ENCODE peak calls at places on chromosome 20, in four cellular contexts. K is GM23248, Y is IMR-90, C is HCT116. J is an unnamed sample.

GRCh38 chr20:44016525-44016924 is 101.9 kb downstream of the TOX2 start:
- DNase-seq in K (no peak), C (no peak), Y (no peak), J (no peak)

GRCh38 chr20:22560817-22561216 is 23.6 kb downstream of the FOXA2 start:
- DNase-seq in K (no peak), C (no peak), Y (no peak), J (no peak)

GRCh38 chr20:8901237-8902025 is 167.5 kb upstream of the PLCB4 start:
- DNase-seq in K (peak; percentile 20), C (no peak), Y (no peak), J (no peak)

GRCh38 chr20:63537525-63538203 is 488 bp upstream of the PTK6 start:
- DNase-seq in C (peak; percentile 93), Y (peak; percentile 86), K (peak; percentile 94), J (peak; percentile 98)

GRCh38 chr20:32560989-32561830 is 23.9 kb downstream of the NOL4L start:
- DNase-seq in C (no peak), K (peak; percentile 48), Y (no peak), J (no peak)

GRCh38 chr20:25003002-25003401 is 10.5 kb upstream of the APMAP start:
- DNase-seq in Y (no peak), K (no peak), C (no peak), J (no peak)

GRCh38 chr20:50193169-50193850 is 2.7 kb downstream of the CEBPB start:
- DNase-seq in C (no peak), K (peak; percentile 79), Y (peak; percentile 73), J (peak; percentile 31)

GRCh38 chr20:37316775-37317170 is 27.3 kb downstream of the MANBAL start:
- DNase-seq in K (no peak), C (no peak), Y (no peak), J (no peak)

GRCh38 chr20:52313335-52313963 is 121.9 kb upstream of the ZFP64 start:
- DNase-seq in C (peak; percentile 7), K (peak; percentile 75), Y (peak; percentile 35), J (peak; percentile 76)

GRCh38 chr20:9852566-9852965 is 13.7 kb upstream of the PAK5 start:
- DNase-seq in K (no peak), Y (no peak), C (no peak), J (no peak)

GRCh38 chr20:45235995-45236394 is 14.8 kb downstream of the SEMG2 start:
- DNase-seq in Y (no peak), C (no peak), K (no peak), J (peak; percentile 67)

GRCh38 chr20:33079267-33079666 is at the start of gene BPIFB4:
- DNase-seq in K (peak; percentile 74), Y (no peak), C (no peak), J (peak; percentile 4)

GRCh38 chr20:41138527-41139226 is 1.3 kb downstream of the PLCG1 start:
- DNase-seq in K (peak; percentile 51), C (no peak), Y (peak; percentile 12), J (no peak)

GRCh38 chr20:41140226-41141133 is 3.1 kb downstream of the PLCG1 start:
- DNase-seq in Y (no peak), C (no peak), K (no peak), J (no peak)

GRCh38 chr20:41138217-41138526 is 829 bp downstream of the PLCG1 start:
- DNase-seq in K (peak; percentile 65), Y (peak; percentile 20), C (no peak), J (no peak)

GRCh38 chr20:41141153-41141815 is 3.9 kb downstream of the PLCG1 start:
- DNase-seq in Y (peak; percentile 58), K (peak; percentile 31), C (no peak), J (no peak)

DNA sequence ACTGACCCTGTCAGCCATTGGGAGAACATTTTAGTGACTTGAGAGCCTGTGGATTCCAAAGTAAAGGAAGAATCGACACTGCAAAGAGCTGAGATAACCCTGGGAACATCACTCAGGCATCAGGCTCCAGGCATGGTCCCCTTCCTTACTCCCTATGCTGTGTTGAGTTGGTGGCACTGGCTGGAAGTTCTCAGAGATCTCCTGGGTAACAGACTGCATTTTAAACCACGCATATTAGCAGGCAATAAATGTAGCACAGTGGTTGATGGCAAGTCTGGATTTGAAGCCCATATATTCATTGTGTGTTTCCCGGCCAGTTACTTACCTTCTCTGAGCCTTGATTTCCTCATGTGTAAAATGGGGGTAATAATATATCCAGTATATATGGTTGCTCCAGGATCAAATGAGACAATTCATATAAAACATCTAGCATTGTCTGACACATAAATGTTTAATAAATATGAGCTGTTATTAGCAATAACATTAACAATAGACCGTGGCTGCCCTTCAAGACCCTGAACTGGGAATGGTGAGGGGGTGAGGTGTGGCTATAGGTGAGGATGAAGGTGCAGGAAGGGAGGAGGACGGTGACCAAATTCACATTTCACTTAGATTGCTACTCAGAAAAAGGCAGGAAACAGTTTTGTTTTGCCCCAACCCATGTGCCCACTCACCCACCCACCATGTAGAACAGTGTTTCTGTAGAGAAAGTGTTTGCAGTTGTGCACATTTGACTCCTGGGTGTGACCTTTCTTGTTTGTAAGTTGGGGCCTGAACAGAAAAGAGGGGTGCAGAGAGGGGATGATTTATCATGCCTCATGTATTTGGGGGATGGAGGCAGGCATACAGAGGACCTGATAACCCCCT is 2.1 kb downstream of the PLCG1 start:
- DNase-seq in K (no peak), Y (no peak), C (no peak), J (no peak)
- H3K27ac ChIP-seq in K (no peak overlapping the region), Y (no peak overlapping the region), C (no peak overlapping the region), J (no peak overlapping the region)

GRCh38 chr20:40637176-40637575 is 51.9 kb downstream of the MAFB start:
- DNase-seq in Y (no peak), C (no peak), K (no peak), J (no peak)
- H3K9ac ChIP-seq in Y (no peak overlapping the region), C (no peak overlapping the region), K (no peak overlapping the region), J (no peak overlapping the region)

GRCh38 chr20:4113996-4114603 is 98.7 kb upstream of the RNF24 start:
- DNase-seq in Y (no peak), K (no peak), C (no peak), J (no peak)

GRCh38 chr20:4119854-4120209 is 104.5 kb upstream of the RNF24 start:
- DNase-seq in K (peak; percentile 54), C (no peak), Y (no peak), J (peak; percentile 89)

GRCh38 chr20:4117867-4118266 is 102.5 kb upstream of the RNF24 start:
- DNase-seq in K (no peak), C (no peak), Y (no peak), J (no peak)

GRCh38 chr20:4116091-4116490 is 100.7 kb upstream of the RNF24 start:
- DNase-seq in Y (no peak), K (no peak), C (no peak), J (no peak)

GRCh38 chr20:4117341-4117740 is 102.0 kb upstream of the RNF24 start:
- DNase-seq in K (no peak), C (no peak), Y (no peak), J (no peak)
- H3K4me1 ChIP-seq in K (peaks cover 10% of the 10 kb centered on the region), C (peaks cover 13% of the 10 kb centered on the region), Y (peaks cover 9% of the 10 kb centered on the region), J (peaks cover 40% of the 10 kb centered on the region)

GRCh38 chr20:57207251-57207650 is 59.2 kb downstream of the BMP7 start:
- DNase-seq in C (no peak), Y (no peak), K (no peak), J (no peak)

GRCh38 chr20:57208198-57208597 is 58.2 kb downstream of the BMP7 start:
- DNase-seq in Y (no peak), K (peak; percentile 58), C (no peak), J (no peak)

GRCh38 chr20:57203986-57204385 is 62.5 kb downstream of the BMP7 start:
- DNase-seq in K (no peak), Y (no peak), C (no peak), J (no peak)

GRCh38 chr20:57203204-57203603 is 63.2 kb downstream of the BMP7 start:
- DNase-seq in K (no peak), Y (no peak), C (no peak), J (no peak)

GRCh38 chr20:57205625-57206219 is 60.7 kb downstream of the BMP7 start:
- DNase-seq in C (peak; percentile 81), K (peak; percentile 97), Y (peak; percentile 77), J (peak; percentile 95)
- H3K27ac ChIP-seq in C (no peak overlapping the region), K (peak overlapping the region; percentile 76), Y (no peak overlapping the region), J (peak overlapping the region; percentile 90)

DNA sequence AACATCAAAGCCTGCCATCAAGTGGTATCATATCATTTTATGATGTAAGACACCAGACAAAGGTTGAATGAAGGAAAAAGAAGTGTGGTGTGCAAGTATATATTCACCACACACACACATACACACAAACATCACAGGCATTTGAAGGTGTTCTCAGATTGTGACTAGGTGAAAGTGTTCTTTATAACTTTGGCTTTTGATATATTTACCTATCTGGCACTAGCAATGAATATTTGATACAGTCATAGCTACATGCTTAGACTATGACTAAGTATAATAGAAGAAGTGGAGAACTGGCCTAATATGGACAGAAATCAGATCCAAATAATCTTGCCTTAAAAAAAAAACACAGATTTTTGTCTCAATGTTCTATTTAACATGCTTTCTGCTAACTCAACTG is 809.9 kb downstream of the KIF16B start:
- DNase-seq in C (no peak), Y (peak; percentile 3), K (peak; percentile 16), J (peak; percentile 87)
- H3K9ac ChIP-seq in C (no peak overlapping the region), Y (no peak overlapping the region), K (no peak overlapping the region), J (no peak overlapping the region)

GRCh38 chr20:41163821-41164220 is 26.5 kb downstream of the PLCG1 start:
- DNase-seq in Y (no peak), C (no peak), K (no peak), J (no peak)

GRCh38 chr20:41162396-41162795 is 25.1 kb downstream of the PLCG1 start:
- DNase-seq in Y (no peak), K (no peak), C (no peak), J (no peak)

GRCh38 chr20:41160686-41161085 is 23.3 kb downstream of the PLCG1 start:
- DNase-seq in C (no peak), K (no peak), Y (no peak), J (no peak)

GRCh38 chr20:41159547-41159946 is 22.2 kb downstream of the PLCG1 start:
- DNase-seq in Y (no peak), K (no peak), C (no peak), J (no peak)

DNA sequence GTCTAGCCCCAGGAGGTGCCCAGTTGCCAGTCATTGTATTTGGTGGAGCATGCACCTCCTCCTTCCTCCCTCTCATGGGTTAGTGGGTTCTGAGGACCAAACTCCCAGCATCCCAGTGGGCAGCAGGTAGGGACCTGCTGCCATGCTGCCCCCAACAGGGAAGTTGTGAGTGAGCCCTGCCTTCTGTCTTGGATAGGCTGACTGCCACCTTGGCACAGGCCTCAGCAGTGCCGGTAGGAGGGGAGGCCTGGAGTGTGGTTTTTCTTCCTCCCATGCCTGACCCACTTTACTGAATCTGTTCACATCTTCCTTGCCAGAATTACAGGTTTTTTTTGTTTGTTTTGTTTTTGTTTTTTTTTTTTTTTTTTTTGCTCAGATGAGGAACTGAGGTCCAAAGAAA is 24.5 kb downstream of the PLCG1 start:
- DNase-seq in K (no peak), C (no peak), Y (no peak), J (no peak)
- H3K4me1 ChIP-seq in K (no peaks in the 10 kb centered on the region), C (no peaks in the 10 kb centered on the region), Y (no peaks in the 10 kb centered on the region), J (no peaks in the 10 kb centered on the region)